ENCODE peak calls at places on chromosomes 4 and X, in four cellular contexts. A, N, E and T are unnamed samples.

GRCh38 chr4:146237092-146237491 is 22.8 kb downstream of the REELD1 start:
- DNase-seq in N (no peak), A (no peak), E (no peak), T (no peak)

GRCh38 chr4:13344216-13344615 is 139.9 kb downstream of the RAB28 start:
- DNase-seq in N (no peak), E (peak; percentile 1), A (no peak), T (no peak)

GRCh38 chr4:44916406-44916805 is 190.1 kb upstream of the GNPDA2 start:
- DNase-seq in E (peak; percentile 2), A (no peak), N (no peak), T (no peak)

GRCh38 chrX:140822861-140823260 is 113.3 kb downstream of the LINC00632 start:
- DNase-seq in E (no peak), A (no peak), N (no peak), T (no peak)

GRCh38 chr4:26322349-26322748 is 1.5 kb downstream of the RBPJ start:
- DNase-seq in N (no peak), E (no peak), A (no peak), T (no peak)

GRCh38 chr4:120733968-120734367 is 188.6 kb downstream of the PRDM5 start:
- DNase-seq in E (no peak), A (no peak), N (no peak), T (no peak)

GRCh38 chr4:45100936-45101818 is 374.8 kb upstream of the GNPDA2 start:
- DNase-seq in N (no peak), A (no peak), E (no peak), T (no peak)

GRCh38 chrX:460116-460515 is 73.4 kb upstream of the PPP2R3B start:
- DNase-seq in N (no peak), A (no peak), E (no peak), T (no peak)

GRCh38 chr4:26568446-26568994 is 15.4 kb upstream of the TBC1D19 start:
- DNase-seq in N (no peak), A (no peak), E (peak; percentile 53), T (no peak)

GRCh38 chr4:153518001-153518400 is 51.8 kb downstream of the TMEM131L start:
- DNase-seq in N (no peak), A (peak; percentile 62), E (no peak), T (no peak)

GRCh38 chr4:74414149-74414809 is 30.7 kb upstream of the AREG start:
- DNase-seq in E (no peak), N (no peak), A (no peak), T (no peak)

GRCh38 chrX:10166731-10167149 is 10.0 kb downstream of the CLCN4 start:
- DNase-seq in A (peak; percentile 37), E (no peak), N (no peak), T (peak; percentile 54)

GRCh38 chr4:7817877-7818675 is 121.6 kb downstream of the AFAP1 start:
- DNase-seq in N (no peak), E (no peak), A (no peak), T (no peak)

GRCh38 chr4:76611164-76611563 is 176.1 kb downstream of the SHROOM3 start:
- DNase-seq in E (no peak), N (no peak), A (no peak), T (no peak)

GRCh38 chrX:1411331-1411730 is 19.4 kb upstream of the SLC25A6 start:
- DNase-seq in N (no peak), E (no peak), A (no peak), T (no peak)

GRCh38 chrX:107827137-107827831 is 1.6 kb downstream of the MID2 start:
- DNase-seq in A (no peak), E (no peak), N (no peak), T (no peak)

GRCh38 chr4:10891866-10892265 is 207.3 kb upstream of the CLNK start:
- DNase-seq in E (no peak), N (no peak), A (no peak), T (no peak)

GRCh38 chr4:68388347-68388746 is 38.5 kb upstream of the YTHDC1 start:
- DNase-seq in A (no peak), N (no peak), E (no peak), T (no peak)

GRCh38 chr4:3521621-3522325 is 10.4 kb downstream of the LRPAP1 start:
- DNase-seq in E (no peak), A (no peak), N (no peak), T (peak; percentile 42)

GRCh38 chr4:3520796-3521600 is 11.2 kb downstream of the LRPAP1 start:
- DNase-seq in A (no peak), E (no peak), N (no peak), T (peak; percentile 71)

GRCh38 chr4:3523146-3523627 is 9.0 kb downstream of the LRPAP1 start:
- DNase-seq in N (no peak), E (no peak), A (no peak), T (no peak)

GRCh38 chr4:3522651-3523050 is 9.6 kb downstream of the LRPAP1 start:
- DNase-seq in E (no peak), A (no peak), N (no peak), T (peak; percentile 15)

DNA sequence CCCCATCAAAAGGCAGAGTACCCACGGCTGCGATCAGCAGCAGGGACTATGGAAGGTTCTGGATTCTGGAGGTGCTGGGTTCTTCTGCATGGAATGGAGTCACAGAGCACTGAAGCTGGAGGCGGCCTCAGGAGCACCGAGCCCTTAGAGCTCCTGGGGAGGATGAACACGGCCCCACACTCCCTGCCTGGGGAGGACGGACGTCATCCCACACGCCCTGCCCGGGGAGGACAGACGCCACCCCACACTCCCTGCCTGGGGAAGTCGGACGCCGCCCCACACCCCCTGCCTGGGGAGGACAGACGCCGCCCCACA is 9.9 kb downstream of the LRPAP1 start:
- DNase-seq in A (no peak), E (no peak), N (no peak), T (peak; percentile 12)
- H3K4me3 ChIP-seq in A (no peak overlapping the region), E (no peak overlapping the region), N (no peak overlapping the region), T (no peak overlapping the region)

DNA sequence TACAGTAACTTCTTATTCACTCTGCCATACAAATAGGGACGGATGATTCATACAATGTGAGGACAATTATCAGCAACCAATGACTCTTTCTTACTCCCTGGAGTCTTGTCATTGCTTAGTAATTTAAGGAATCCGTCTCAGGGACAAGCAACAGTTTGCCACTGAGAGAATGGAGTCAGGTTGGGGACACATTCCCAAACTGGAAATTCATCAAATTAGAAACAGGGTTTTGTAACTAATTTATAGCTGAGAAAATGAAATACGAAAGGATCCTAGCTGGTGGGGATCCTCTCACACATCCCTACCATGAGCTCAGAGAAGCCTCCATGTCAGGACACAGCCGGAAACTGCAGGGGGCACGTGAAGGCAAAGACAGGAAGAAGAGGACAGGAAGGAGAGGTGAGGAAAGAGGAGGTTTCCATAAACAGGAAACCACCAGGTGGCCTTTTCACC is 50.4 kb upstream of the KDR start:
- DNase-seq in N (no peak), E (peak; percentile 1), A (no peak), T (no peak)
- TF ChIP-seq POLR2A in N (no peak), E (no peak), A (no peak), T (no peak)

GRCh38 chrX:40174594-40175415 is 77.0 kb upstream of the BCOR start:
- DNase-seq in A (peak; percentile 51), N (no peak), E (peak; percentile 33), T (peak; percentile 92)
- H3K4me3 ChIP-seq in A (peak overlapping the region; percentile 55), N (peak overlapping the region; percentile 76), E (peak overlapping the region; percentile 58), T (peak overlapping the region; percentile 59)

GRCh38 chr4:103075894-103076776 is at the start of gene SLC9B2:
- DNase-seq in E (peak; percentile 33), A (peak; percentile 59), N (peak; percentile 20), T (peak; percentile 41)
- TF ChIP-seq POLR2A in E (peak; percentile 15), A (no peak), N (no peak), T (peak; percentile 37)

GRCh38 chrX:56805399-56805798 is 76.4 kb downstream of the NBDY start:
- DNase-seq in N (no peak), A (no peak), E (no peak), T (no peak)

GRCh38 chrX:56802428-56802827 is 73.4 kb downstream of the NBDY start:
- DNase-seq in A (no peak), N (no peak), E (no peak), T (peak; percentile 12)

GRCh38 chrX:56802921-56803848 is 74.1 kb downstream of the NBDY start:
- DNase-seq in N (peak; percentile 77), E (no peak), A (peak; percentile 75), T (no peak)

GRCh38 chrX:56804867-56805266 is 75.8 kb downstream of the NBDY start:
- DNase-seq in N (no peak), A (no peak), E (no peak), T (no peak)

DNA sequence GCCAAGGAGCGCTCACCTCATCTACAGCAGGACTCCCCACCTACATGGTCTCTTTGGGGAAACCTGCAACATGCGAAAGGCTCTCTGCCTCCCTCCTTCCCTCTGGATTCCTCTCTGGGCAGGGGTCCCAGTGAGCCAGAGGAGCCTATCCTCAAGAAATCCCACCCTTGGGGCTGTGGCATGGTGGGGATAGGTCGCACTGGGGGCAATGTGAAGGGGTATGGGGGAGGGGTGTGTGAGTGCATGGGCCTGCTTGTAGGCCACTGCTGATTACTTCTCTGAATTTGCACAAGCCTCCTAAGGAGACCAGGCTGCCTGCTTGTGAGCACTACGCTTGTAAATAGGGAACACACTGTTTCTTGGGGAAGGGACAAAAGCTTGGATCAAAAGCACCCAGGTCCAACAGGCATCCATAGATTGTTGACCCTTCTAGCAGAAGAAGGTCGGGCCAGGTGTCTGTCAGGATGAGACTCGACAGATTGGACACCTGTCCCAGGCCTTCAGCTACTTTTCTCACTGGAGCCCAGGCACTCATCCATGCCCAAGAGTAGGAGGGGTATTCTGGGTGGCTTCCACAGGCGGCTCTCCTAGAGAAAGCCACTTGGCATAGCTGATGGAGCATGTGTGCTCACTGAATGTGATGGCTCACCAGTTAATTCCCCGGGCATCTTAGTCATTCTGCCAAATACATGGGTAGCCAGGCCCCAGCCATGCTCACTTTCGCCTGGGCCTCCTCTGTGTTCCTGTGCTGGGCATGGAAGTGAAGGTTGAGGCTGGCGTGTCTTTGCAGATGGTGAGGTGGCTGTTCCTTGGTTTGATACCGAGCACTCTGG is 75.0 kb downstream of the NBDY start:
- DNase-seq in A (no peak), E (no peak), N (no peak), T (no peak)
- H3K4me3 ChIP-seq in A (peak overlapping the region; percentile 46), E (no peak overlapping the region), N (peak overlapping the region; percentile 73), T (no peak overlapping the region)

DNA sequence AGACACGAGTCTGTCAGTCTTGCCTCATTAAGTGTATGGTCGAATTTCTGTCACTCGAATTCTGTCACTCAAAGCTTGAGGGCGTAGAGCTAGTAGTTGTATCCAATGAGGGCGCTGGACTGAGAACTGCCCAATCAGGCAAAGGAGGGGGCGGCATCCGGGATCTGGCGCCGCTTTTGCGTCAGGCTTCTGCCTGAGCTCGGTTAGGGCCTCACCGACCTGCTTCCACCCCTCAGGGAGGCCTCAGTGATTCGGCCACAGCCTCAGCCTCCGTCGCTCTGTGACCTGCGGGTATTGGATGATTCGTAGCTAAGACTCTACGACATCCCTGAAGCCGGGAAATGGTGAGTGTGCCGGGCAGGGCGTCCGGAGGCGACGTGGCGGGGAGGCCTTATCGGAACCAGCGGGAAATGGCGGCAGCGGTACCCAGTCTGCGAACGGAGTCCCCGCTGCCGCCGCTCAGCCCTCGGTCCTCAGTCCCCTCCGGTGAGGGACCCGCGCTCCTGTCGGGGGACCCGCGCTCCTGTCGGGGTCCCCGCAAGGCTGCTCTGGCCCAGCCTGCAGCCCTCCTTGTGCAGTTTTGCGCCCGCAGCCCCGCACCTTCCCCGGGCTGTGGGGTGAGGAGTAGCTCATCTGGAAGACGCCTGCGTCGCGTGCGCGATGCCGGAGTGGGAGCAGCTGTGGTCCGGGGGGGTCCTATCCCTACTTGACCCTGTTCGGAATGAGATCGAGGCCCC is 88.3 kb downstream of the ZNF718 start:
- DNase-seq in A (peak; percentile 38), N (peak; percentile 74), E (no peak), T (peak; percentile 54)
- TF ChIP-seq POLR2A in A (no peak), N (no peak), E (no peak), T (peak; percentile 36)